ENCODE peak calls at places on chromosomes 2 and 18, in five cellular contexts. One of them, this sample, is unnamed.

GRCh38 chr2:176455865-176456291 is 186.6 kb downstream of the MTX2 start:
- DNase-seq in HL-60: no peak
- DNase-seq in A549: no peak
- DNase-seq in neural progenitor cell: peak
- DNase-seq in glutamatergic neuron: peak
- DNase-seq in this sample: peak

GRCh38 chr2:45199973-45200372 is 190.7 kb upstream of the SIX2 start:
- DNase-seq in HL-60: no peak
- DNase-seq in A549: no peak
- DNase-seq in neural progenitor cell: peak
- DNase-seq in glutamatergic neuron: no peak
- DNase-seq in this sample: no peak

GRCh38 chr2:32652555-32653209 is 24.8 kb downstream of the TTC27 start:
- DNase-seq in HL-60: no peak
- DNase-seq in A549: no peak
- DNase-seq in neural progenitor cell: no peak
- DNase-seq in glutamatergic neuron: no peak
- DNase-seq in this sample: no peak

GRCh38 chr18:75107196-75107930 is 101.6 kb downstream of the PTGR3 start:
- DNase-seq in HL-60: no peak
- DNase-seq in A549: no peak
- DNase-seq in neural progenitor cell: no peak
- DNase-seq in glutamatergic neuron: no peak
- DNase-seq in this sample: no peak

GRCh38 chr2:24333019-24333540 is 27.3 kb downstream of the ITSN2 start:
- DNase-seq in HL-60: no peak
- DNase-seq in A549: no peak
- DNase-seq in neural progenitor cell: no peak
- DNase-seq in glutamatergic neuron: no peak
- DNase-seq in this sample: no peak

GRCh38 chr2:159939946-159940345 is 122.5 kb downstream of the PLA2R1 start:
- DNase-seq in HL-60: peak
- DNase-seq in A549: peak
- DNase-seq in neural progenitor cell: no peak
- DNase-seq in glutamatergic neuron: no peak
- DNase-seq in this sample: no peak

GRCh38 chr2:240355001-240355891 is 80.2 kb upstream of the GPC1 start:
- DNase-seq in HL-60: no peak
- DNase-seq in A549: no peak
- DNase-seq in neural progenitor cell: no peak
- DNase-seq in glutamatergic neuron: peak
- DNase-seq in this sample: no peak

GRCh38 chr18:44651453-44651852 is 29.2 kb upstream of the SETBP1 start:
- DNase-seq in HL-60: no peak
- DNase-seq in A549: peak
- DNase-seq in neural progenitor cell: no peak
- DNase-seq in glutamatergic neuron: no peak
- DNase-seq in this sample: no peak

GRCh38 chr2:169808211-169808610 is 9.5 kb downstream of the SSB start:
- DNase-seq in HL-60: no peak
- DNase-seq in A549: no peak
- DNase-seq in neural progenitor cell: no peak
- DNase-seq in glutamatergic neuron: no peak
- DNase-seq in this sample: no peak

GRCh38 chr2:149023091-149023490 is 15.4 kb upstream of the LYPD6B start:
- DNase-seq in HL-60: no peak
- DNase-seq in A549: no peak
- DNase-seq in neural progenitor cell: no peak
- DNase-seq in glutamatergic neuron: no peak
- DNase-seq in this sample: no peak

GRCh38 chr2:54015809-54016703 is 45.3 kb upstream of the PSME4 start:
- DNase-seq in HL-60: no peak
- DNase-seq in A549: no peak
- DNase-seq in neural progenitor cell: no peak
- DNase-seq in glutamatergic neuron: no peak
- DNase-seq in this sample: no peak

GRCh38 chr2:171522804-171523338 is 597 bp downstream of the CYBRD1 start:
- DNase-seq in HL-60: peak
- DNase-seq in A549: peak
- DNase-seq in neural progenitor cell: peak
- DNase-seq in glutamatergic neuron: peak
- DNase-seq in this sample: peak

GRCh38 chr2:11019614-11020013 is 107.9 kb downstream of the KCNF1 start:
- DNase-seq in HL-60: no peak
- DNase-seq in A549: no peak
- DNase-seq in neural progenitor cell: no peak
- DNase-seq in glutamatergic neuron: no peak
- DNase-seq in this sample: no peak

GRCh38 chr2:72694715-72695496 is 130.9 kb downstream of the EXOC6B start:
- DNase-seq in HL-60: no peak
- DNase-seq in A549: no peak
- DNase-seq in neural progenitor cell: peak
- DNase-seq in glutamatergic neuron: no peak
- DNase-seq in this sample: peak

GRCh38 chr2:11175293-11175795 is 20.1 kb downstream of the SLC66A3 start:
- DNase-seq in HL-60: peak
- DNase-seq in A549: no peak
- DNase-seq in neural progenitor cell: no peak
- DNase-seq in glutamatergic neuron: no peak
- DNase-seq in this sample: no peak

GRCh38 chr2:195406886-195407603 is 250.0 kb upstream of the SLC39A10 start:
- DNase-seq in HL-60: no peak
- DNase-seq in A549: no peak
- DNase-seq in neural progenitor cell: no peak
- DNase-seq in glutamatergic neuron: no peak
- DNase-seq in this sample: no peak

GRCh38 chr2:165646321-165646801 is 147.7 kb downstream of the GALNT3 start:
- DNase-seq in HL-60: no peak
- DNase-seq in A549: no peak
- DNase-seq in neural progenitor cell: no peak
- DNase-seq in glutamatergic neuron: no peak
- DNase-seq in this sample: peak

GRCh38 chr2:222033541-222033940 is 265.3 kb downstream of the PAX3 start:
- DNase-seq in HL-60: no peak
- DNase-seq in A549: no peak
- DNase-seq in neural progenitor cell: no peak
- DNase-seq in glutamatergic neuron: no peak
- DNase-seq in this sample: no peak

GRCh38 chr2:48527211-48527880 is 2.6 kb upstream of the STON1 start:
- DNase-seq in HL-60: no peak
- DNase-seq in A549: no peak
- DNase-seq in neural progenitor cell: peak
- DNase-seq in glutamatergic neuron: no peak
- DNase-seq in this sample: no peak

GRCh38 chr2:11558206-11558886 is 24.5 kb downstream of the GREB1 start:
- DNase-seq in HL-60: no peak
- DNase-seq in A549: no peak
- DNase-seq in neural progenitor cell: no peak
- DNase-seq in glutamatergic neuron: no peak
- DNase-seq in this sample: no peak

GRCh38 chr2:155301221-155301620 is 602.7 kb downstream of the KCNJ3 start:
- DNase-seq in HL-60: no peak
- DNase-seq in A549: no peak
- DNase-seq in neural progenitor cell: no peak
- DNase-seq in glutamatergic neuron: no peak
- DNase-seq in this sample: no peak

GRCh38 chr2:54455584-54456525 is at the start of gene SPTBN1:
- DNase-seq in HL-60: no peak
- DNase-seq in A549: peak
- DNase-seq in neural progenitor cell: peak
- DNase-seq in glutamatergic neuron: peak
- DNase-seq in this sample: peak

GRCh38 chr2:73640537-73640936 is 1.7 kb downstream of the NAT8 start:
- DNase-seq in HL-60: no peak
- DNase-seq in A549: no peak
- DNase-seq in neural progenitor cell: no peak
- DNase-seq in glutamatergic neuron: no peak
- DNase-seq in this sample: no peak

GRCh38 chr18:77403969-77404535 is 154.4 kb downstream of the GALR1 start:
- DNase-seq in HL-60: no peak
- DNase-seq in A549: no peak
- DNase-seq in neural progenitor cell: no peak
- DNase-seq in glutamatergic neuron: no peak
- DNase-seq in this sample: no peak

GRCh38 chr2:88452980-88453582 is 588 bp upstream of the FOXI3 start:
- DNase-seq in HL-60: no peak
- DNase-seq in A549: no peak
- DNase-seq in neural progenitor cell: peak
- DNase-seq in glutamatergic neuron: no peak
- DNase-seq in this sample: peak

GRCh38 chr18:2919600-2919999 is 72.8 kb downstream of the EMILIN2 start:
- DNase-seq in HL-60: no peak
- DNase-seq in A549: no peak
- DNase-seq in neural progenitor cell: no peak
- DNase-seq in glutamatergic neuron: no peak
- DNase-seq in this sample: no peak

GRCh38 chr2:96436961-96437360 is 68.2 kb downstream of the NEURL3 start:
- DNase-seq in HL-60: no peak
- DNase-seq in A549: no peak
- DNase-seq in neural progenitor cell: no peak
- DNase-seq in glutamatergic neuron: no peak
- DNase-seq in this sample: no peak

GRCh38 chr18:51196116-51196810 is 1.2 kb downstream of the MEX3C start:
- DNase-seq in HL-60: peak
- DNase-seq in A549: peak
- DNase-seq in neural progenitor cell: peak
- DNase-seq in glutamatergic neuron: peak
- DNase-seq in this sample: peak

GRCh38 chr18:26103579-26103978 is 13.2 kb upstream of the SS18 start:
- DNase-seq in HL-60: peak
- DNase-seq in A549: no peak
- DNase-seq in neural progenitor cell: peak
- DNase-seq in glutamatergic neuron: peak
- DNase-seq in this sample: peak

DNA sequence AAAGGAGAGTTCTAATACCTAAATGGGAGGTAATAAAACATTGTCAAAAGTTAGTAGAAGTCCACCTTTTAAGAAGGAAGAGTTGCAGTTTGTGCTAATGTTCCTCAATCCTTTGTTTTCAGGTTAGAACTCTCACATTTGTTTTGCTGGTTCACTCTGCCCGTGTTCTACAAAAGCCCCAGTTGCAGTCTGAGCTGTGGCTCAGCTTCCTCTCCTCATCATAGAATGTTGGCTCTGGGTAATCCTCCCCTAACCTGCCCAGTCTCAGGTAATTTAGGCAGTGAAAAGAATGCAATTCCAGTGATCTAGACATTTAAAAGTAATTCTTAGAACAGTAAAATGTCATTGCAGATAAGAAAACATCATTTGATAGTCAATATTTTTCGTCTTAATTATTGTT is 1410.4 kb upstream of the ZEB2 start:
- DNase-seq in HL-60: no peak
- DNase-seq in A549: no peak
- DNase-seq in neural progenitor cell: peak
- DNase-seq in glutamatergic neuron: no peak
- DNase-seq in this sample: no peak
- TF ChIP-seq CTCF in HL-60: no peak
- TF ChIP-seq CTCF in A549: no peak
- TF ChIP-seq CTCF in neural progenitor cell: no peak
- TF ChIP-seq CTCF in glutamatergic neuron: no peak
- TF ChIP-seq CTCF in this sample: no peak

GRCh38 chr2:230814616-230815015 is 50.1 kb upstream of the ITM2C start:
- DNase-seq in HL-60: no peak
- DNase-seq in A549: peak
- DNase-seq in neural progenitor cell: peak
- DNase-seq in glutamatergic neuron: no peak
- DNase-seq in this sample: no peak
- TF ChIP-seq CTCF in HL-60: peak
- TF ChIP-seq CTCF in A549: peak
- TF ChIP-seq CTCF in neural progenitor cell: peak
- TF ChIP-seq CTCF in glutamatergic neuron: no peak
- TF ChIP-seq CTCF in this sample: peak

GRCh38 chr2:213640742-213641425 is 356.6 kb downstream of the SPAG16 start:
- DNase-seq in HL-60: no peak
- DNase-seq in A549: no peak
- DNase-seq in neural progenitor cell: no peak
- DNase-seq in glutamatergic neuron: no peak
- DNase-seq in this sample: no peak
- TF ChIP-seq CTCF in HL-60: no peak
- TF ChIP-seq CTCF in A549: no peak
- TF ChIP-seq CTCF in neural progenitor cell: no peak
- TF ChIP-seq CTCF in glutamatergic neuron: no peak
- TF ChIP-seq CTCF in this sample: no peak

GRCh38 chr2:174120346-174120745 is 128.0 kb downstream of the OLA1 start:
- DNase-seq in HL-60: no peak
- DNase-seq in A549: peak
- DNase-seq in neural progenitor cell: no peak
- DNase-seq in glutamatergic neuron: no peak
- DNase-seq in this sample: no peak
- TF ChIP-seq CTCF in HL-60: no peak
- TF ChIP-seq CTCF in A549: no peak
- TF ChIP-seq CTCF in neural progenitor cell: no peak
- TF ChIP-seq CTCF in glutamatergic neuron: no peak
- TF ChIP-seq CTCF in this sample: no peak

DNA sequence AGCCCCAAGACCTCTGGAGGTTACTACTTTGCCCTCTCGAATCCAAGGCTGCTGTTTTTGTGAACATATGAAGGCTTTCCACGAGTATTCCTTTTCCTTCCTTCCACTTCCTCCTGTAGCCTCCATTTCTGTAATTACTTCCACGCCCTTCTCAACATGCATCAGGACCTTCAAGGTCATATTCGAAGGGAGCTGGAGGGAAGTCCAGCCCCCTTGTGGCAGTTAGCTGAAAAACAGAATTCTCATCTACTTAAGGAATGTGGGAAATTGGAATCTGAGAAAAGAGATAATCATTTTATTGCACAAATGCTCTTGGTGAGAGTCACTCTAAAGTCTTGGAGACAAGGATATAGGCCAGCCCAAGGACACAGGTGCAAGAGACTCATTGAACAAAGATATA is 1000.2 kb downstream of the TDRD15 start:
- DNase-seq in HL-60: no peak
- DNase-seq in A549: no peak
- DNase-seq in neural progenitor cell: no peak
- DNase-seq in glutamatergic neuron: no peak
- DNase-seq in this sample: no peak
- TF ChIP-seq CTCF in HL-60: no peak
- TF ChIP-seq CTCF in A549: no peak
- TF ChIP-seq CTCF in neural progenitor cell: peak
- TF ChIP-seq CTCF in glutamatergic neuron: peak
- TF ChIP-seq CTCF in this sample: no peak